ENCODE peak calls at places on chromosomes 6 and 20, in ten cellular contexts. W is endothelial cell of umbilical vein, X is neural progenitor cell, F is OCI-LY7, N is hepatocyte, G is HCT116, U is GM12878, D is PC-9, Z is IMR-90, L is astrocyte. I is an unnamed sample. For H4K20me1, the result is how much of the 10 kb centered on the place peaks cover.

GRCh38 chr6:56101141-56101553 is 146.2 kb downstream of the COL21A1 start:
- DNase-seq in W (no peak), X (no peak), F (no peak), N (peak), G (peak), U (no peak), D (peak), Z (peak), L (peak), I (peak)

GRCh38 chr6:139080255-139080920 is 51.8 kb downstream of the ABRACL start:
- DNase-seq in W (no peak), X (no peak), F (no peak), N (no peak), G (no peak), U (no peak), D (peak), Z (no peak), L (peak), I (peak)

GRCh38 chr6:76774750-76775396 is 688.4 kb downstream of the HTR1B start:
- DNase-seq in W (peak), X (peak), F (no peak), N (peak), G (no peak), U (no peak), D (no peak), Z (no peak), L (no peak), I (no peak)

GRCh38 chr20:32207211-32207625 is 325 bp downstream of the PLAGL2 start:
- DNase-seq in W (no peak), X (peak), F (peak), N (peak), G (no peak), U (no peak), D (no peak), Z (no peak), L (no peak), I (no peak)

GRCh38 chr6:50264995-50265571 is 215.4 kb upstream of the DEFB112 start:
- DNase-seq in W (no peak), X (peak), F (no peak), N (peak), G (no peak), U (no peak), D (no peak), Z (no peak), L (no peak), I (no peak)

GRCh38 chr6:45663181-45664180 is 285.7 kb upstream of the SUPT3H start:
- DNase-seq in W (peak), X (peak), F (no peak), N (peak), G (no peak), U (no peak), D (no peak), Z (no peak), L (peak), I (no peak)

GRCh38 chr20:17327185-17327780 is 100.4 kb downstream of the PCSK2 start:
- DNase-seq in W (no peak), X (peak), F (no peak), N (no peak), G (no peak), U (no peak), D (no peak), Z (no peak), L (no peak), I (no peak)

GRCh38 chr6:24720131-24720603 is 1.2 kb upstream of the C6orf62 start:
- DNase-seq in W (peak), X (peak), F (peak), N (peak), G (no peak), U (no peak), D (no peak), Z (peak), L (no peak), I (peak)

DNA sequence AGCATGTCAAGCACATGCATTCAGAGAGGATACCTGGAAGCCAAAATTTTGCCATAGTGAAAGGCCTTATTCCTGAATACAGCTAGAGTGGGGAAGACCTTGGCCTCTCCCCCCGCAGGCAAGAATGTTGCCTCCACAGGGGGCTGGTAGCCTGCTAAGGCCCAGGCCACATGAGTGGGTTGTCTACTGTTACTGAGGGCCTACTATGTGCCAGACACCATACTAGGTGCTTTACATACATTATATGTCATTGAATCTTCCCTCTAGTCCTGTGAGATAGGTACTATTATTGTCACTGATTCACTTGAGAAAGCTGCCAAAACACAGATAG is 642 bp upstream of the PI16 start:
- DNase-seq in W (no peak), X (no peak), F (no peak), N (no peak), G (no peak), U (no peak), D (no peak), Z (no peak), L (no peak), I (no peak)
- H3K4me3 ChIP-seq in W (no peak), X (no peak), F (no peak), N (no peak), G (no peak), U (no peak), D (no peak), Z (no peak), L (no peak), I (no peak)

GRCh38 chr6:108029226-108029921 is 45.2 kb downstream of the OSTM1 start:
- DNase-seq in W (no peak), X (peak), F (no peak), N (no peak), G (no peak), U (no peak), D (no peak), Z (no peak), L (no peak), I (no peak)

GRCh38 chr6:108027594-108027993 is 46.9 kb downstream of the OSTM1 start:
- DNase-seq in W (no peak), X (no peak), F (no peak), N (no peak), G (peak), U (no peak), D (peak), Z (peak), L (no peak), I (no peak)

GRCh38 chr6:108030223-108030622 is 44.3 kb downstream of the OSTM1 start:
- DNase-seq in W (no peak), X (peak), F (no peak), N (no peak), G (no peak), U (no peak), D (no peak), Z (no peak), L (no peak), I (no peak)

GRCh38 chr6:108027054-108027453 is 47.5 kb downstream of the OSTM1 start:
- DNase-seq in W (no peak), X (no peak), F (no peak), N (no peak), G (no peak), U (no peak), D (no peak), Z (no peak), L (no peak), I (no peak)

DNA sequence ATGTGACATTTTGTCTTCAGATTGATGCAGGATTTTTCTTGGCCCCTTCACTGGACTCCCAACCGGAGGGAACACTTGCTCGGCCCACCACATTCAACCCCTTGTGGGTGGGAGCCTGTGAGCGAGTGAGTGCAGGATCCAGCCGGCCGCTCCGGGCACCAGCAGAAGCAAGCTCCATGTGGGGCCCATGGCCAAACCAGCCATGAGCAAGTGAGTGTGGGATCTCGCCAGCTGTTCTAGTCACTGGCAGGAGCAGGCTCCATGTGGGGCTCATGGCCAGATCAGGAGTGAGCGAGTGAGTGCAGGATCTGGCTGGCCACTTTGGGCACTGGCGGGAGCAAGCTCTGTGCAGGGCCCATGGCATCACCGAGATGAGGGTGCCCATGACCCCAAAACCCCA is 42.6 kb downstream of the OSTM1 start:
- DNase-seq in W (no peak), X (no peak), F (no peak), N (no peak), G (no peak), U (no peak), D (no peak), Z (no peak), L (no peak), I (no peak)
- H4K20me1 ChIP-seq in W (under half), X (under half), F (under half), N (under half), G (under half), U (under half), D (under half), Z (under half), L (under half), I (under half)

DNA sequence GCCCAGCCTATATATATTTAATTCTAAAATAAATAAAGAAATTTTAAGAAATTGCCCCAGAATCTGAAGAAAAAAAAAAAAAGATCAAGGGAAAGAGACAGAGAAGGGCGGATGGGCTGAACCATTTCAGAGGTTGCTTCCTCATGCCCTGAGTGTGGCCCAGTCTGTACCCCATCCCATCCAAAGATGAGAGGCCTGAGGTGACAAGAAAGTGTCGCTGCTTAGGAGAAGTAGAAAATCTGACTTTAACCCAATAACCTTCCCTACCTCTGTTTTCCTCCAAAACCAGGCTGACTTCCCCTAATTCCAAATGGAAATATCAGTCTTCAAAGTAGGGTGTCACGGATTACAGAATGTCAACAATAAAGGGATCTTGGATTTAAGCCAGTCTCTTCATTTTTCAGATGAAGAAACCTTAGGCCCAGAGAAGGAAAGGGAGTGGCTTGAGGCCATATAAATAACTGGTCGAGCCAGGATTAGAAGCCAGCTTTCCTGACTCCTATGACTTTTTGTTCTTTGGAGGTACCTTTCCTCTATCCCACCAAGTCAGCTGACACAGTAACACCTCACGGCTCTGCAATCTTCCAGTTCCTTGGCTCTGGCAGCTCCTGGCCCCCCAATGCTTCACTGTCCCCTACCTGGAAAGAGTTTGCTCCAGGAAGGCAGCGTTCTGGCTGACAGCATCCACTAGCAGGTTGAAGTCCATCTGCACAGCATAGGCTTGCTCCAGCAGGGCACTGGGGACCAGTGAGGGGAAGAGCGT is 10.1 kb downstream of the GSS start:
- DNase-seq in W (no peak), X (no peak), F (no peak), N (no peak), G (no peak), U (no peak), D (peak), Z (no peak), L (no peak), I (peak)
- H3K4me2 ChIP-seq in W (no peak), X (no peak), F (no peak), N (no peak), G (no peak), U (no peak), D (peak), Z (no peak), L (no peak), I (no peak)

DNA sequence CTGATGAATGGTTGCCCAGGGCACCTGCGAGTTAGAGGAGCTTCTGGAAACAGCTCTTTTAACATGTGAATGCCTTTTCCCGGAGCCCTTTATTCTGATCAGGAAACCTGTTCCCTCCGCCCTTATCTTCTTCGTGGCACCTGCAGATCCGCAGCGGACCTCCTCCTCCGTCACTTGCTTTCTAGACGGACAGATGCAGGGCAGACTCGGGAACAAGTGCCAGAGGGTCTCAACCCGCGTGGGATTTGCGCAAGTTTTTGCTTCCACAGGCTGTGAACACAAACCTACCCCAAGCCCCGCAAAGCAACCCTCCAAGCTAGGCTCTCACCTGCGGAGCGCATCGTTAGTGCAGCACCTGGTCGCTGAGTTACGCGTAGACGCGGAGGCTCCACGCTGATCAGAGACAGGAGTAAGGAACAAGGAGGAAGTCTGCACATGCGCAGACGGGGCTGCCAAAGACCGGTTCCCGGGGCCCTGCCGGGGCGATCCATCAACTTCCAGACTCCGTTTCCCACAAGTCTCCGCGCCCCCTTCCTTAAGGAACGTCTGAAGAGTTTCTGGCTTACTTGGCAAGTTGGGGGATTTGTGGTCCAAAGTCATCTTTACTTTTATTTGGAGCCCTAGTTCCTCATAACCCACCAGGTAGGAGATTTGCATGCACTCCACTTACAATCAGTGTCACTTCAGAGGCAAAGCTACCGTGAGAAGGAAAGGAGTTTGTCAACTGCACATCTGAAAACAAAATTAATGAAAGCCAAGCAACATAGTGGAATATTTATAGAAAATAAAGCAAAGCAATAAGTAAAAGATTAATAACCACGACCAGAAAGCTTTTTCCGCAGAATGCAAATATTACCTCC is 52.7 kb upstream of the ELMO2 start:
- DNase-seq in W (no peak), X (peak), F (no peak), N (peak), G (no peak), U (peak), D (no peak), Z (no peak), L (no peak), I (no peak)
- H3K4me3 ChIP-seq in W (no peak), X (peak), F (no peak), N (peak), G (no peak), U (no peak), D (no peak), Z (no peak), L (no peak), I (no peak)

GRCh38 chr20:3894796-3895195 is 5.6 kb downstream of the PANK2 start:
- DNase-seq in W (no peak), X (no peak), F (no peak), N (no peak), G (no peak), U (no peak), D (no peak), Z (no peak), L (no peak), I (no peak)
- H4K20me1 ChIP-seq in W (under half), X (half or more), F (half or more), N (half or more), G (half or more), U (under half), D (half or more), Z (half or more), L (half or more), I (half or more)

GRCh38 chr6:135251416-135251815 is 70.3 kb downstream of the MYB start:
- DNase-seq in W (no peak), X (peak), F (no peak), N (no peak), G (no peak), U (no peak), D (no peak), Z (no peak), L (no peak), I (no peak)
- H3K4me2 ChIP-seq in W (no peak), X (peak), F (no peak), N (peak), G (no peak), U (no peak), D (no peak), Z (no peak), L (peak), I (no peak)

GRCh38 chr20:58448958-58449357 is 59.9 kb downstream of the VAPB start:
- DNase-seq in W (no peak), X (no peak), F (no peak), N (no peak), G (no peak), U (no peak), D (no peak), Z (no peak), L (no peak), I (no peak)

GRCh38 chr20:58450259-58450658 is 61.2 kb downstream of the VAPB start:
- DNase-seq in W (no peak), X (no peak), F (no peak), N (no peak), G (no peak), U (peak), D (no peak), Z (peak), L (no peak), I (no peak)

GRCh38 chr20:58447733-58448391 is 58.8 kb downstream of the VAPB start:
- DNase-seq in W (peak), X (peak), F (peak), N (peak), G (peak), U (no peak), D (no peak), Z (peak), L (peak), I (peak)

GRCh38 chr20:58446938-58447265 is 57.9 kb downstream of the VAPB start:
- DNase-seq in W (no peak), X (no peak), F (no peak), N (no peak), G (no peak), U (no peak), D (no peak), Z (no peak), L (no peak), I (no peak)

GRCh38 chr20:58449703-58450138 is 60.7 kb downstream of the VAPB start:
- DNase-seq in W (no peak), X (no peak), F (no peak), N (no peak), G (no peak), U (no peak), D (no peak), Z (no peak), L (no peak), I (no peak)
- H3K4me3 ChIP-seq in W (no peak), X (no peak), F (no peak), N (no peak), G (no peak), U (no peak), D (no peak), Z (no peak), L (no peak), I (no peak)

I was measured in osteoblast.